ENCODE peak calls at places on chromosome 19, in ten cellular contexts. V is activated T-helper 2 cell treated with anti-CD3 and anti-CD28 coated beads, Interferon-gamma antibody, Interleukin-2, Interleukin-4, amounts not matched to agents 10 μg/mL and 5 μg/mL and 100 μg/mL, durations not matched to agents 14 hours and 24 hours and 36 hours; E is ACHN; C is stimulated activated CD8-positive, alpha-beta memory T cell treated with anti-CD3 and anti-CD28 coated beads, Interleukin-4, amount 100 ng/mL, for 1 hour; X is Right ventricle myocardium superior; F is Daoy; Y is small intestine; P is Peyer's patch; Q is progenitor cell of endocrine pancreas; J is cardiac muscle cell. R is an unnamed sample.

GRCh38 chr19:5826531-5827341 is 12.8 kb downstream of the FUT6 start:
- DNase-seq in V (no peak), E (peak), C (no peak), X (peak), F (peak), Y (peak), P (peak), Q (no peak), J (peak), R (peak)

GRCh38 chr19:18931316-18932162 is 9.5 kb downstream of the HOMER3 start:
- DNase-seq in V (no peak), E (no peak), C (no peak), X (no peak), F (no peak), Y (no peak), P (no peak), Q (no peak), J (no peak), R (peak)

GRCh38 chr19:46393456-46394397 is 19.6 kb downstream of the CCDC8 start:
- DNase-seq in V (no peak), E (no peak), C (no peak), X (no peak), F (no peak), Y (no peak), P (no peak), Q (no peak), J (no peak), R (peak)

GRCh38 chr19:53467138-53467502 is 413 bp upstream of the ZNF813 start:
- DNase-seq in V (no peak), E (no peak), C (no peak), X (peak), F (no peak), Y (no peak), P (peak), Q (peak), J (no peak), R (peak)

GRCh38 chr19:43470288-43470687 is 4.9 kb upstream of the LYPD3 start:
- DNase-seq in V (no peak), E (no peak), C (no peak), X (no peak), F (peak), Y (no peak), P (no peak), Q (no peak), J (peak), R (no peak)

GRCh38 chr19:43532571-43532961 is 422 bp upstream of the ZNF575 start:
- DNase-seq in V (no peak), E (peak), C (no peak), X (peak), F (peak), Y (peak), P (no peak), Q (no peak), J (no peak), R (peak)

GRCh38 chr19:17929056-17929455 is 3.8 kb upstream of the CCDC124 start:
- DNase-seq in V (no peak), E (no peak), C (no peak), X (no peak), F (no peak), Y (no peak), P (no peak), Q (no peak), J (no peak), R (no peak)

GRCh38 chr19:13211426-13212308 is 61.5 kb downstream of the IER2 start:
- DNase-seq in V (no peak), E (no peak), C (no peak), X (no peak), F (no peak), Y (no peak), P (no peak), Q (no peak), J (no peak), R (no peak)

GRCh38 chr19:34960103-34960805 is 3.8 kb downstream of the ZNF792 start:
- DNase-seq in V (no peak), E (no peak), C (no peak), X (no peak), F (peak), Y (no peak), P (no peak), Q (no peak), J (peak), R (no peak)

GRCh38 chr19:4233282-4233853 is 4.0 kb downstream of the EBI3 start:
- DNase-seq in V (peak), E (peak), C (peak), X (peak), F (peak), Y (peak), P (peak), Q (peak), J (peak), R (peak)

GRCh38 chr19:5186293-5187050 is 154.1 kb downstream of the PTPRS start:
- DNase-seq in V (no peak), E (no peak), C (no peak), X (peak), F (peak), Y (no peak), P (no peak), Q (no peak), J (peak), R (no peak)

R was measured in mucosa of descending colon.